ENCODE peak calls at places on chromosome 7, in ten cellular contexts. L, F, Y, N, R, K, J, M, V and E are unnamed samples.

GRCh38 chr7:114414151-114415053 is at the start of gene FOXP2:
- DNase-seq in K (no peak), N (no peak), L (no peak), Y (peak), V (no peak), M (no peak), F (no peak), R (no peak), J (no peak), E (no peak)

GRCh38 chr7:95623788-95624187 is 27.5 kb upstream of the PDK4 start:
- DNase-seq in M (no peak), V (no peak), J (no peak), R (no peak), F (no peak), Y (no peak), N (no peak), L (no peak), K (no peak), E (no peak)

GRCh38 chr7:149811221-149811620 is 27.0 kb upstream of the ZNF862 start:
- DNase-seq in L (no peak), N (no peak), Y (peak), F (no peak), K (no peak), M (no peak), J (no peak), V (no peak), R (no peak), E (no peak)

GRCh38 chr7:43674559-43675436 is 54.5 kb downstream of the COA1 start:
- DNase-seq in N (no peak), F (no peak), J (no peak), Y (peak), L (no peak), M (no peak), K (no peak), V (peak), R (no peak), E (no peak)

GRCh38 chr7:747186-747585 is 20.1 kb upstream of the PRKAR1B start:
- DNase-seq in N (no peak), M (no peak), R (peak), L (peak), K (no peak), V (no peak), F (no peak), J (no peak), Y (no peak), E (no peak)

GRCh38 chr7:47248797-47249196 is 333.1 kb downstream of the TNS3 start:
- DNase-seq in L (no peak), R (no peak), N (no peak), F (no peak), J (no peak), M (no peak), Y (no peak), K (no peak), V (no peak), E (no peak)

GRCh38 chr7:78039791-78040776 is 241.5 kb downstream of the PHTF2 start:
- DNase-seq in V (no peak), L (no peak), Y (peak), J (peak), N (no peak), K (no peak), M (peak), R (peak), F (no peak), E (no peak)

GRCh38 chr7:44175730-44176129 is 13.5 kb downstream of the GCK start:
- DNase-seq in R (no peak), V (no peak), M (no peak), J (no peak), Y (no peak), N (no peak), K (no peak), F (no peak), L (no peak), E (no peak)

GRCh38 chr7:25752169-25752568 is 399.8 kb upstream of the NFE2L3 start:
- DNase-seq in L (no peak), V (no peak), M (no peak), N (no peak), F (no peak), K (no peak), J (no peak), Y (no peak), R (no peak), E (no peak)

GRCh38 chr7:27774717-27775328 is 34.9 kb downstream of the TAX1BP1 start:
- DNase-seq in F (no peak), N (no peak), L (no peak), R (no peak), K (no peak), M (no peak), J (no peak), Y (peak), V (no peak), E (no peak)

GRCh38 chr7:11746591-11746990 is 85.4 kb downstream of the THSD7A start:
- DNase-seq in V (no peak), M (no peak), N (no peak), Y (no peak), F (no peak), R (no peak), K (no peak), J (no peak), L (no peak), E (no peak)

GRCh38 chr7:115707236-115707635 is 323.3 kb downstream of the TFEC start:
- DNase-seq in K (peak), Y (peak), M (no peak), N (no peak), R (no peak), L (no peak), V (no peak), J (no peak), F (no peak), E (no peak)

GRCh38 chr7:156038345-156038744 is 226.1 kb upstream of the SHH start:
- DNase-seq in R (no peak), J (no peak), K (no peak), V (no peak), Y (no peak), M (no peak), F (no peak), L (no peak), N (no peak), E (peak)

GRCh38 chr7:155305251-155305904 is 7.7 kb downstream of the INSIG1 start:
- DNase-seq in K (no peak), V (no peak), F (no peak), M (no peak), R (no peak), N (no peak), J (no peak), Y (no peak), L (no peak), E (no peak)

GRCh38 chr7:40717242-40717641 is 582.4 kb downstream of the SUGCT start:
- DNase-seq in M (no peak), F (peak), V (no peak), J (no peak), R (peak), K (peak), Y (peak), L (no peak), N (no peak), E (peak)

GRCh38 chr7:66114743-66115727 is at the start of gene CRCP:
- DNase-seq in L (peak), K (peak), F (peak), J (peak), N (peak), V (no peak), R (peak), Y (peak), M (peak), E (peak)

GRCh38 chr7:6453737-6454136 is 6.0 kb upstream of the DAGLB start:
- DNase-seq in M (no peak), V (peak), J (no peak), F (no peak), K (peak), R (peak), L (no peak), N (no peak), Y (peak), E (no peak)

GRCh38 chr7:101589052-101589451 is 40.0 kb downstream of the MYL10 start:
- DNase-seq in M (peak), K (no peak), R (no peak), J (no peak), N (no peak), V (no peak), F (no peak), L (no peak), Y (no peak), E (no peak)

GRCh38 chr7:24580283-24580946 is 7.2 kb downstream of the PALS2 start:
- DNase-seq in L (no peak), F (no peak), N (no peak), R (no peak), V (no peak), M (no peak), J (no peak), Y (peak), K (no peak), E (no peak)

GRCh38 chr7:727104-727805 is at the start of gene PRKAR1B:
- DNase-seq in L (no peak), R (peak), K (peak), Y (no peak), F (no peak), V (no peak), N (no peak), J (no peak), M (peak), E (peak)

GRCh38 chr7:17682586-17682985 is 257.7 kb downstream of the SNX13 start:
- DNase-seq in J (no peak), Y (peak), F (no peak), V (no peak), K (no peak), N (no peak), R (no peak), L (no peak), M (no peak), E (no peak)

GRCh38 chr7:156160811-156161210 is 348.5 kb upstream of the SHH start:
- DNase-seq in Y (no peak), M (no peak), N (no peak), V (no peak), F (no peak), L (peak), J (no peak), R (no peak), K (no peak), E (peak)

GRCh38 chr7:138564365-138564764 is 104.3 kb downstream of the TRIM24 start:
- DNase-seq in V (no peak), K (peak), J (no peak), R (no peak), F (no peak), Y (no peak), L (no peak), N (no peak), M (no peak), E (no peak)

GRCh38 chr7:32915041-32915536 is 23.5 kb upstream of the KBTBD2 start:
- DNase-seq in J (no peak), M (no peak), Y (no peak), K (no peak), R (no peak), N (no peak), V (no peak), L (no peak), F (no peak), E (no peak)

GRCh38 chr7:19079066-19079465 is 38.4 kb downstream of the TWIST1 start:
- DNase-seq in V (peak), M (no peak), J (no peak), F (no peak), L (no peak), R (no peak), Y (peak), N (no peak), K (peak), E (no peak)

GRCh38 chr7:125098377-125098970 is 168.8 kb upstream of the POT1 start:
- DNase-seq in R (no peak), V (no peak), F (no peak), J (no peak), L (no peak), M (no peak), Y (no peak), N (no peak), K (no peak), E (no peak)

GRCh38 chr7:29884399-29885272 is 78.3 kb downstream of the WIPF3 start:
- DNase-seq in N (no peak), M (no peak), J (no peak), L (peak), Y (no peak), F (no peak), V (no peak), R (no peak), K (peak), E (peak)

GRCh38 chr7:135114622-135115021 is 33.2 kb upstream of the TMEM140 start:
- DNase-seq in F (no peak), Y (no peak), M (no peak), K (no peak), V (no peak), L (no peak), J (no peak), N (no peak), R (no peak), E (no peak)

GRCh38 chr7:91520645-91521044 is 256.4 kb downstream of the FZD1 start:
- DNase-seq in J (no peak), Y (no peak), L (no peak), R (no peak), M (no peak), N (no peak), V (no peak), F (no peak), K (no peak), E (no peak)

GRCh38 chr7:55223023-55223422 is 142.1 kb upstream of the LANCL2 start:
- DNase-seq in J (no peak), Y (no peak), N (no peak), K (no peak), F (no peak), V (no peak), M (no peak), R (no peak), L (no peak), E (no peak)

GRCh38 chr7:23654508-23654907 is 25.5 kb upstream of the FAM221A start:
- DNase-seq in R (no peak), Y (peak), V (no peak), N (no peak), L (no peak), J (no peak), F (no peak), M (no peak), K (peak), E (peak)

GRCh38 chr7:115631782-115632181 is 398.8 kb downstream of the TFEC start:
- DNase-seq in L (no peak), J (no peak), F (no peak), N (no peak), Y (no peak), K (no peak), M (no peak), R (no peak), V (no peak), E (no peak)

GRCh38 chr7:87886875-87887274 is 10.6 kb downstream of the DBF4 start:
- DNase-seq in K (no peak), M (no peak), V (no peak), R (no peak), N (no peak), Y (peak), F (no peak), J (no peak), L (no peak), E (no peak)
- TF ChIP-seq CTCF in K (peak), M (no peak), V (peak), R (peak), N (peak), Y (peak), F (peak), J (peak), L (peak), E (peak)

GRCh38 chr7:21538936-21539335 is 3.9 kb upstream of the DNAH11 start:
- DNase-seq in Y (no peak), F (no peak), L (no peak), J (no peak), M (no peak), K (no peak), R (no peak), V (no peak), N (no peak), E (no peak)

GRCh38 chr7:21543528-21544302 is 876 bp downstream of the DNAH11 start:
- DNase-seq in L (peak), N (no peak), Y (peak), F (no peak), R (no peak), J (no peak), K (no peak), V (no peak), M (no peak), E (peak)

GRCh38 chr7:21547511-21547910 is 4.7 kb downstream of the DNAH11 start:
- DNase-seq in N (no peak), L (no peak), J (no peak), F (no peak), K (no peak), M (no peak), V (no peak), R (no peak), Y (peak), E (no peak)

GRCh38 chr7:21544303-21544656 is 1.4 kb downstream of the DNAH11 start:
- DNase-seq in L (no peak), J (no peak), Y (no peak), R (no peak), N (no peak), F (no peak), V (no peak), K (no peak), M (no peak), E (no peak)

DNA sequence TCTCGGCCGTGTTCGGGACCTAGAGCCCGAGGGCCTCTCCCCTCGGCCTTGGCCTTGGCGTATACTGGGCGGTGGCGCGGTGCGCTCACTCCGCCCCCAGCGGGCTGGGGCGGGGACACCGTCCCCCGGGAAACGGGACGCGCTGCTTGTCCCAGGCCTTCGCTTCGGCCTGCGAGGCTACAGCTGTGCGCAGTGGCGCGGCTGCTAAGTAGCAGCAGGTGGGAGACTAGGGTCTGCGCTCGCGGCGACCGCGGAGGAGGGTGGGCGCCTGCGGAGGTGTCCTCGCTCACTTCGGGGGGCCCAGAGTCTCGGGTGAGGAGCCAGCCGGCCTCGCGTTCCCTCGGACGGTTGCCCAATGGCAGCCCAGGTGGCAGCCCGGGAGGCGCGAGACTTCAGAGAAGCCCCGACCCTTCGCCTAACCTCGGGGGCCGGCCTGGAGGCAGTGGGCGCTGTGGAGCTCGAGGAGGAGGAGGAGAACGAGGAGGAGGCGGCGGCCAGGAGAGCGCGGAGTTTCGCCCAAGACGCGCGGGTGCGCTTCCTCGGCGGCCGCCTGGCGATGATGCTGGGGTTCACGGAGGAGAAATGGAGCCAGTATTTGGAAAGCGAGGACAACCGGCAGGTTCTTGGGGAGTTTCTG is at the start of gene DNAH11:
- DNase-seq in V (no peak), Y (peak), L (peak), K (peak), R (peak), J (no peak), M (peak), F (no peak), N (no peak), E (peak)
- TF ChIP-seq CTCF in V (no peak), Y (no peak), L (no peak), K (no peak), R (no peak), J (no peak), M (no peak), F (no peak), N (no peak), E (no peak)

DNA sequence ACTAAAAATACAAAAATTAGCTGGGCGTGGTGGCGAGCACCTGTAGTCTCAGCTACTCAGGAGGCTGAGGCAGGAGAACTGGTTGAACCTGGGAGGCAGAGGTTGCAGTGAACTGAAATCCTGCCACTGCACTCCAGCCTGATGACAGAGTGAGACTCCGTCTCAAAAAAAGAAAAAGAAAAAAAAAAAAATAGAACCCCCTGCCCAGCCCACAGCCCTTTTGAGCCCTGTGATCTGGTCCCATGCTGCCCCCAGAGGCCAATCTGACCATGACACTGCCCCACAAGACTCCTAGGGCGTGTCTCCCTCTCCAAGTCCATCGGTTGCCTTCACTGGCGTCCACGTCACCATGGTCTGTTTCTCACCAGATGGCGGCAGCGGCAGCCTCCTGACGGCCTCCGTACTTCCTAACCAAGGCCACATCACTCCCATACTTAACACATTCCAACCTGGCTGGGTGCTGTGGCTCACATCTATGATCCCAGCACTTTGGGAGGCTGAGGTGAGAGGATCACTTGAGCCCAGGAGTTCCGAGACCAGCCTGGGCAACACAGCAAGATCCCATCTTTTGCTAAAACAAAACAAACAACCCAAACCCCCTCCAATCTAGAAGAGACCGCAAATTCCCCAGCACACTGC is 18.0 kb downstream of the STX1A start:
- DNase-seq in F (no peak), R (no peak), N (no peak), L (no peak), J (no peak), K (peak), Y (peak), V (peak), M (peak), E (peak)
- TF ChIP-seq CTCF in F (peak), R (peak), N (peak), L (peak), J (peak), K (peak), Y (peak), V (peak), M (peak), E (peak)

DNA sequence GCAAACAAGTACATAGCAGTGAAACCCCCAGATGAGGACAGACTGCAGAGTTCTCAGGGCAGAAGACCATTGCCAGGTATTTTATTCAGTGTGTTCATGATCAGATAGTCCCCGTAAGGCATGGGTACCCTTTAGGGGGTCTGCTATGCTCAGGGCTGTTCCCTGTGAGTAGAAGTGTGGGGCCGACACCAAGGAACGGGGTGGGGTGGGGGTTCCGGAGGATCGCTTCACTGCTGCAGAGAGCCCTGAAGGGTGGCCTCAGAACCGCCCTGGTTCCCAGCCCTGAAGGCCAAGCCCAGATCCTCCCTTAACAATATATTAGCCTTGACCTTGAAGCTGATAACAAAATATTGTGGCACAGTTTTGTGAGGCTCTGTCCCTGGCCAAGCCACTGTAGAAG is 89.6 kb downstream of the ACTR3B start:
- DNase-seq in K (no peak), L (no peak), F (no peak), Y (no peak), V (no peak), M (no peak), J (no peak), N (no peak), R (no peak), E (no peak)
- TF ChIP-seq CTCF in K (no peak), L (no peak), F (no peak), Y (no peak), V (no peak), M (no peak), J (no peak), N (no peak), R (no peak), E (no peak)

GRCh38 chr7:151009340-151010001 is 14.8 kb downstream of the ATG9B start:
- DNase-seq in R (no peak), F (no peak), Y (no peak), M (no peak), L (no peak), J (no peak), K (no peak), N (no peak), V (no peak), E (no peak)
- TF ChIP-seq CTCF in R (no peak), F (no peak), Y (no peak), M (no peak), L (no peak), J (no peak), K (no peak), N (no peak), V (no peak), E (no peak)

GRCh38 chr7:132580277-132580676 is 4.0 kb upstream of the PLXNA4 start:
- DNase-seq in J (no peak), N (no peak), M (no peak), L (no peak), V (no peak), R (no peak), K (no peak), Y (no peak), F (no peak), E (no peak)
- TF ChIP-seq CTCF in J (no peak), N (no peak), M (no peak), L (no peak), V (no peak), R (no peak), K (no peak), Y (peak), F (no peak), E (no peak)